ENCODE peak calls at places on chromosome 6, in four cellular contexts. Y is chondrocyte; L is stimulated activated CD4-positive, alpha-beta T cell treated with anti-CD3 and anti-CD28 coated beads, Interleukin-12 subunit alpha, Interleukin-12 subunit beta, amount 100 ng/mL, for 48 hours; N is NCI-H2081. H is an unnamed sample.

GRCh38 chr6:143224516-143224915 is 163.8 kb downstream of the AIG1 start:
- DNase-seq in Y (no peak), N (no peak), L (no peak), H (no peak)

GRCh38 chr6:1865585-1865984 is 255.9 kb downstream of the FOXC1 start:
- DNase-seq in N (no peak), Y (no peak), L (no peak), H (no peak)

GRCh38 chr6:43096451-43097097 is 20.5 kb downstream of the PTK7 start:
- DNase-seq in Y (peak; percentile 89), N (no peak), L (no peak), H (peak; percentile 61)

GRCh38 chr6:156098858-156099257 is 643.2 kb upstream of the NOX3 start:
- DNase-seq in L (no peak), N (no peak), Y (no peak), H (no peak)

GRCh38 chr6:96931198-96931597 is 6.7 kb downstream of the KLHL32 start:
- DNase-seq in L (no peak), Y (no peak), N (no peak), H (no peak)

GRCh38 chr6:99611148-99611547 is 4.5 kb downstream of the PRDM13 start:
- DNase-seq in N (no peak), Y (no peak), L (no peak), H (no peak)

GRCh38 chr6:45618259-45618658 is 240.5 kb upstream of the SUPT3H start:
- DNase-seq in Y (no peak), N (no peak), L (no peak), H (no peak)

GRCh38 chr6:145367149-145367548 is 368.2 kb downstream of the EPM2A start:
- DNase-seq in N (no peak), L (no peak), Y (no peak), H (no peak)

GRCh38 chr6:106560966-106561740 is 68.1 kb downstream of the RTN4IP1 start:
- DNase-seq in N (no peak), Y (no peak), L (no peak), H (no peak)